ENCODE peak calls at places on chromosomes 5 and 9, in six cellular contexts. X, K, G, O, Z and V are unnamed samples.

GRCh38 chr9:16213781-16214515 is 656.5 kb downstream of the BNC2 start:
- DNase-seq in X (no peak), K (no peak), G (peak; percentile 99), O (peak; percentile 79), Z (peak; percentile 44), V (no peak)

GRCh38 chr5:30894811-30895210 is 298.7 kb upstream of the CDH6 start:
- DNase-seq in X (no peak), K (no peak), G (peak; percentile 89), O (no peak), Z (no peak), V (no peak)

GRCh38 chr9:134620751-134621557 is 20.6 kb upstream of the COL5A1 start:
- DNase-seq in X (no peak), K (no peak), G (no peak), O (peak; percentile 46), Z (no peak), V (peak; percentile 45)

GRCh38 chr9:91220021-91220420 is 141.7 kb downstream of the AUH start:
- DNase-seq in X (no peak), K (no peak), G (no peak), O (no peak), Z (no peak), V (no peak)

GRCh38 chr5:120789918-120790714 is 326.0 kb downstream of the PRR16 start:
- DNase-seq in X (no peak), K (no peak), G (no peak), O (no peak), Z (no peak), V (no peak)

GRCh38 chr5:159208508-159209437 is 580 bp downstream of the RNF145 start:
- DNase-seq in X (no peak), K (peak; percentile 50), G (peak; percentile 28), O (peak; percentile 85), Z (peak; percentile 53), V (peak; percentile 81)

GRCh38 chr5:98513378-98513777 is 260.1 kb upstream of the RGMB start:
- DNase-seq in X (no peak), K (no peak), G (no peak), O (no peak), Z (peak; percentile 53), V (peak; percentile 78)

GRCh38 chr9:127059648-127060365 is 62.6 kb downstream of the ANGPTL2 start:
- DNase-seq in X (peak; percentile 34), K (no peak), G (no peak), O (no peak), Z (no peak), V (no peak)

GRCh38 chr5:176647870-176648466 is 684 bp downstream of the TSPAN17 start:
- DNase-seq in X (no peak), K (peak; percentile 29), G (no peak), O (peak; percentile 85), Z (peak; percentile 84), V (peak; percentile 77)

GRCh38 chr5:52673495-52673894 is 114.2 kb upstream of the ITGA1 start:
- DNase-seq in X (no peak), K (no peak), G (no peak), O (no peak), Z (no peak), V (no peak)

GRCh38 chr5:163347671-163348070 is 89.7 kb upstream of the CCNG1 start:
- DNase-seq in X (peak; percentile 70), K (peak; percentile 60), G (peak; percentile 55), O (no peak), Z (peak; percentile 72), V (peak; percentile 80)

GRCh38 chr9:135619599-135619886 is 19.8 kb downstream of the GLT6D1 start:
- DNase-seq in X (no peak), K (no peak), G (no peak), O (no peak), Z (no peak), V (no peak)

GRCh38 chr9:91423785-91424402 is at the start of gene NFIL3:
- DNase-seq in X (peak; percentile 82), K (peak; percentile 80), G (peak; percentile 78), O (peak; percentile 96), Z (peak; percentile 76), V (peak; percentile 88)

GRCh38 chr9:86322973-86323644 is 31.1 kb downstream of the TUT7 start:
- DNase-seq in X (no peak), K (peak; percentile 59), G (peak; percentile 83), O (no peak), Z (no peak), V (no peak)

GRCh38 chr5:16934123-16934522 is 2.0 kb downstream of the MYO10 start:
- DNase-seq in X (no peak), K (peak; percentile 84), G (peak; percentile 80), O (peak; percentile 79), Z (peak; percentile 90), V (peak; percentile 94)

GRCh38 chr5:75048457-75048953 is 3.9 kb downstream of the GCNT4 start:
- DNase-seq in X (peak; percentile 84), K (peak; percentile 86), G (peak; percentile 37), O (no peak), Z (no peak), V (no peak)

GRCh38 chr5:176133289-176133870 is 104.8 kb upstream of the SIMC1 start:
- DNase-seq in X (no peak), K (no peak), G (no peak), O (peak; percentile 58), Z (no peak), V (peak; percentile 80)

GRCh38 chr5:82156876-82157275 is 121.3 kb downstream of the RPS23 start:
- DNase-seq in X (no peak), K (no peak), G (no peak), O (no peak), Z (no peak), V (no peak)

GRCh38 chr5:116571568-116572321 is 2.9 kb downstream of the SEMA6A start:
- DNase-seq in X (no peak), K (peak; percentile 37), G (no peak), O (no peak), Z (peak; percentile 31), V (peak; percentile 59)

GRCh38 chr9:92590386-92590785 is 54.6 kb upstream of the ECM2 start:
- DNase-seq in X (no peak), K (peak; percentile 67), G (peak; percentile 48), O (no peak), Z (peak; percentile 51), V (no peak)

GRCh38 chr9:18759836-18760235 is 273.2 kb downstream of the SAXO1 start:
- DNase-seq in X (no peak), K (no peak), G (no peak), O (no peak), Z (no peak), V (no peak)

GRCh38 chr5:61018102-61018501 is 73.1 kb downstream of the NDUFAF2 start:
- DNase-seq in X (no peak), K (no peak), G (no peak), O (no peak), Z (no peak), V (no peak)

GRCh38 chr9:86020731-86021130 is 78.6 kb downstream of the GOLM1 start:
- DNase-seq in X (no peak), K (no peak), G (no peak), O (no peak), Z (no peak), V (no peak)

GRCh38 chr5:54793612-54794436 is 191.6 kb downstream of the ESM1 start:
- DNase-seq in X (no peak), K (peak; percentile 15), G (peak; percentile 34), O (no peak), Z (no peak), V (no peak)

GRCh38 chr5:172147857-172148256 is 40.2 kb downstream of the STK10 start:
- DNase-seq in X (no peak), K (no peak), G (no peak), O (no peak), Z (peak; percentile 56), V (peak; percentile 38)

GRCh38 chr5:172150514-172151425 is 37.3 kb downstream of the STK10 start:
- DNase-seq in X (no peak), K (peak; percentile 39), G (peak; percentile 24), O (peak; percentile 82), Z (no peak), V (no peak)

GRCh38 chr5:172148381-172148780 is 39.6 kb downstream of the STK10 start:
- DNase-seq in X (no peak), K (no peak), G (no peak), O (peak; percentile 62), Z (no peak), V (no peak)

GRCh38 chr5:172146748-172147092 is 41.3 kb downstream of the STK10 start:
- DNase-seq in X (no peak), K (no peak), G (no peak), O (no peak), Z (no peak), V (no peak)

DNA sequence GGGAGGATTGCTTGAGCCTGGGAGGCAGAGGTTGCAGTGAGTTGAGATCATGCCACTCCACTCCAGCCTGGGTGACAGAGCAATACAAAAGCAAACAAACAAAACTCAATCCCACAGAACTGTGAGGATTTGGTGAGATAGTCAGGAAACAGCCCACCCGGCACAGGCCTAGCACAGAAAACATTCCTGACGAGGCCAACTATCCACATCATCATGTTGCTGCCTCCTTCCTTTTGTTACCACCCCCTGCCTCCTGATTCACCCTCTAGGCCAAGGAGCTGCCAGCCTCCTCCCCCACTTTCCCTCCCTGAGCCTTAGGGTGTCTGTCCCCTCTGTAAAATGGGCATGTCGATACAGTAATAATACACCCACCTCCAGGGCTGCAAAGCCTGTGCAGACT is 39.0 kb downstream of the STK10 start:
- DNase-seq in X (no peak), K (peak; percentile 79), G (peak; percentile 89), O (no peak), Z (no peak), V (no peak)
- H3K9ac ChIP-seq in X (no peak overlapping the region), K (no peak overlapping the region), G (no peak overlapping the region), O (no peak overlapping the region), Z (no peak overlapping the region), V (no peak overlapping the region)

DNA sequence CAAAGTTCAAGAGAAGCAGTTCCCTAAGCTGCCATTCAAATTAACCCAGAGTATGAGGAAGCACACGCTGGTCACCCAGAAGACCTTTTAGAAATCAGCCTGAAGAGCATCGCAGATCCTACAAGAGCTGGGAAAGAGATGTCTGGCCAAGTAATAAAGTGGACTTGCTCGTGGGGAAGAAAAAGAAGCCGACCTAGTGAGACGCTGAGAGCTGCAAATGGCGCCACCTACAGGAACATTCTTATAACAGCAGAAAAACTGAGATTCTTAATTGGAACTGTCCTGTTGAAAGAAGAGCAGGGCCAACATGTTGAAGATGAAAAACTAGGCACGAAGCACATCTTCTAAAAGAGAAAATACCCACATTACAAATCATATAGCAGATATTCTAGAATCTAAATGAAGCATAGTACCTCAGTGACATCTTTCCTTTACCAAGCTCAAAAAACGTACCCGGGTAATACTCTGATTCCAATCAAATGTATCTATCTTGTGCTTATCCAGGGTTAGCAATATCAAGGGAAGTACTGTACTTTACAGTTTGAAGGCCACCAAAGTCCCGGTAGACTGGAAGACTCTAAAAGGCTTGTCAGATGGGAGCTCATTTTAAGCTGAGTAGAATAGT is 3.9 kb upstream of the GNAQ start:
- DNase-seq in X (peak; percentile 75), K (peak; percentile 85), G (peak; percentile 84), O (no peak), Z (peak; percentile 72), V (peak; percentile 74)
- H3K9ac ChIP-seq in X (no peak overlapping the region), K (peak overlapping the region; percentile 44), G (no peak overlapping the region), O (no peak overlapping the region), Z (peak overlapping the region; percentile 3), V (no peak overlapping the region)

GRCh38 chr5:40486437-40487270 is 193.1 kb upstream of the PTGER4 start:
- DNase-seq in X (peak; percentile 31), K (no peak), G (peak; percentile 29), O (no peak), Z (no peak), V (no peak)
- H3K9ac ChIP-seq in X (no peak overlapping the region), K (no peak overlapping the region), G (no peak overlapping the region), O (no peak overlapping the region), Z (no peak overlapping the region), V (no peak overlapping the region)

DNA sequence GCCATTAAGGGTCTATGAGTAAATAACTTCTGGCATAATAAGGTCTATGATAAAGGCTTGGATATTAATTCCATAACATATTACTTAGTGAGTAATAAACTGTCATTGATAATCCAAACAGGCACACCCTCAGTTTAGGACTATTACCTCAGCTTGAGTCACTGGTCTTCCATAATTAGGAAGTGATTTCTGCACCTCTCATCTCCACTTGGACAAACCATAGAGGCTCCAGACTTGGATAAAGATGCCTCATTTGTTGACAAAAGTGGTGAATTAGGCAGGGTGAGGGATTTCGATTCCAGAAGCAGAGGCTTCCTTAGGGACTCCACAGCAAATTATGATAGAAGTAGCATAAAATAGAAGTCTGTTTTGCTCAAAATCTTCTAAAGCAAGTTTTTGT is 127.5 kb upstream of the MTAP start:
- DNase-seq in X (no peak), K (no peak), G (peak; percentile 61), O (no peak), Z (no peak), V (no peak)
- H3K9ac ChIP-seq in X (no peak overlapping the region), K (peak overlapping the region; percentile 58), G (no peak overlapping the region), O (no peak overlapping the region), Z (no peak overlapping the region), V (no peak overlapping the region)